ENCODE peak calls at places on chromosomes 13 and 19, in six cellular contexts. U, P, R, E, Q and F are unnamed samples.

GRCh38 chr19:31338069-31338767 is 11.0 kb downstream of the TSHZ3 start:
- DNase-seq in U (no peak), P (peak; percentile 94), R (no peak), E (no peak), Q (peak; percentile 66), F (no peak)

GRCh38 chr13:112113355-112113754 is 46.4 kb downstream of the SOX1 start:
- DNase-seq in U (no peak), P (no peak), R (no peak), E (no peak), Q (no peak), F (no peak)

GRCh38 chr13:42354246-42355117 is 82.5 kb downstream of the AKAP11 start:
- DNase-seq in U (no peak), P (peak; percentile 76), R (peak; percentile 17), E (no peak), Q (peak; percentile 79), F (no peak)

GRCh38 chr13:114019367-114019766 is 45.5 kb upstream of the C13orf46 start:
- DNase-seq in U (no peak), P (no peak), R (peak; percentile 23), E (no peak), Q (no peak), F (no peak)

GRCh38 chr13:38767506-38768265 is 80.8 kb downstream of the FREM2 start:
- DNase-seq in U (no peak), P (peak; percentile 2), R (no peak), E (peak; percentile 10), Q (no peak), F (no peak)

GRCh38 chr19:23779645-23780044 is 21.0 kb upstream of the ZNF681 start:
- DNase-seq in U (no peak), P (no peak), R (no peak), E (no peak), Q (no peak), F (no peak)

GRCh38 chr13:54029226-54029625 is 1000.6 kb downstream of the OLFM4 start:
- DNase-seq in U (no peak), P (no peak), R (no peak), E (no peak), Q (no peak), F (no peak)

GRCh38 chr19:35205733-35206323 is 22.7 kb downstream of the FAM187B start:
- DNase-seq in U (no peak), P (no peak), R (no peak), E (no peak), Q (no peak), F (no peak)

GRCh38 chr13:67568205-67568604 is 338.1 kb upstream of the PCDH9 start:
- DNase-seq in U (no peak), P (no peak), R (no peak), E (no peak), Q (no peak), F (no peak)

GRCh38 chr19:30367001-30367400 is 5.2 kb upstream of the ZNF536 start:
- DNase-seq in U (no peak), P (no peak), R (no peak), E (no peak), Q (no peak), F (no peak)

GRCh38 chr13:101457176-101457575 is 4.7 kb downstream of the ITGBL1 start:
- DNase-seq in U (no peak), P (no peak), R (no peak), E (no peak), Q (no peak), F (no peak)

GRCh38 chr19:18093439-18094161 is 4.0 kb upstream of the MAST3 start:
- DNase-seq in U (no peak), P (no peak), R (no peak), E (no peak), Q (peak; percentile 18), F (peak; percentile 57)

GRCh38 chr13:40377783-40378182 is 288.7 kb downstream of the FOXO1 start:
- DNase-seq in U (no peak), P (peak; percentile 80), R (no peak), E (no peak), Q (peak; percentile 80), F (no peak)

GRCh38 chr13:39767791-39768564 is 112.5 kb downstream of the COG6 start:
- DNase-seq in U (no peak), P (no peak), R (no peak), E (no peak), Q (no peak), F (no peak)

GRCh38 chr19:34319785-34320184 is 45.2 kb upstream of the GPI start:
- DNase-seq in U (no peak), P (no peak), R (no peak), E (no peak), Q (no peak), F (no peak)

GRCh38 chr19:35164418-35164817 is 9.9 kb downstream of the FXYD5 start:
- DNase-seq in U (no peak), P (no peak), R (no peak), E (no peak), Q (no peak), F (no peak)

GRCh38 chr13:45370922-45371406 is 30.0 kb upstream of the TPT1 start:
- DNase-seq in U (peak; percentile 76), P (peak; percentile 93), R (peak; percentile 40), E (peak; percentile 6), Q (peak; percentile 51), F (no peak)

GRCh38 chr13:113559061-113559460 is 25.5 kb upstream of the TFDP1 start:
- DNase-seq in U (no peak), P (no peak), R (no peak), E (no peak), Q (no peak), F (no peak)

GRCh38 chr19:49533551-49534488 is 6.0 kb downstream of the RCN3 start:
- DNase-seq in U (peak; percentile 74), P (peak; percentile 74), R (peak; percentile 80), E (no peak), Q (peak; percentile 44), F (no peak)

DNA sequence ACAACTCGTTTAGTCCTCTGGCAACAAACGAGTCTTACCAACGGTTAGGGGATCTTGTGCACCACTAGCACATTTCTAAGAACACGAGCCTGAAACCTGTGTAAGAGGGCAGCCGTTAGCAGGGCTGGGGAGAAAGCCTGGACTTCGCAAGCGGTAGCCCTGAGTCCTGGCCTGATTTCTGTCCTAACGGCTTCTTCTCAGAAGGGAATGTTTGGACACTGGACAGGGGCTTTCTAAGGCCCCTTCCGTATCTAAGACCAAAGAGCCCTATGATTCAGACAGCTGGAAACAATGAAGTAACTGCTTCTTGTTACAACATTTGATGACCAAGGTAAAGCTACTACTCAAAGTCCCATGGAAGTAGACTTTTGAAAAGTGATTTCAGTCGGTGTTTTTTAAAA is 2.2 kb downstream of the ANKRD10 start:
- DNase-seq in U (no peak), P (peak; percentile 78), R (no peak), E (no peak), Q (peak; percentile 38), F (no peak)
- H3K27ac ChIP-seq in U (peak overlapping the region; percentile 95), P (peak overlapping the region; percentile 98), R (no peak overlapping the region), E (no peak overlapping the region), Q (peak overlapping the region; percentile 87), F (peak overlapping the region; percentile 82)

DNA sequence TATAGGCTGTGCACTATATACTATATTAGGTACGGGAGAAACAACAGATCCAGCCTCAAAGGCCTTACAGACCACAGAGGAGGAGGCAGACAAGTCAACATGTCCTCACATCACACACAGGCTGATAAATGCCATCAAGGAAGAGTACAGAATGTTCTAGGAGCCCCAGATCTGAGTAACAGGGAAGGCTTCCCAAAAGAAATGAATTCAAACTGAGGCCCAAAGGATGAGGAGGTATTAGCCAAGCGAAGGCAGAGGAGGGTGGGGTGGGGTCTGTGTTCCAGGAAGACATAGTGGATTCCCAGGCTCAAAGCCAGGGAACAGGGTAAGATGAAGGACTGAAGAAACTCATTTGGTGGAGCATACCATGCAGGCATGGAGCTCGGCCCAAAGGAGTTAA is 55.1 kb downstream of the RXFP2 start:
- DNase-seq in U (no peak), P (peak; percentile 67), R (no peak), E (no peak), Q (no peak), F (no peak)
- H3K27ac ChIP-seq in U (no peak overlapping the region), P (no peak overlapping the region), R (no peak overlapping the region), E (no peak overlapping the region), Q (no peak overlapping the region), F (no peak overlapping the region)

DNA sequence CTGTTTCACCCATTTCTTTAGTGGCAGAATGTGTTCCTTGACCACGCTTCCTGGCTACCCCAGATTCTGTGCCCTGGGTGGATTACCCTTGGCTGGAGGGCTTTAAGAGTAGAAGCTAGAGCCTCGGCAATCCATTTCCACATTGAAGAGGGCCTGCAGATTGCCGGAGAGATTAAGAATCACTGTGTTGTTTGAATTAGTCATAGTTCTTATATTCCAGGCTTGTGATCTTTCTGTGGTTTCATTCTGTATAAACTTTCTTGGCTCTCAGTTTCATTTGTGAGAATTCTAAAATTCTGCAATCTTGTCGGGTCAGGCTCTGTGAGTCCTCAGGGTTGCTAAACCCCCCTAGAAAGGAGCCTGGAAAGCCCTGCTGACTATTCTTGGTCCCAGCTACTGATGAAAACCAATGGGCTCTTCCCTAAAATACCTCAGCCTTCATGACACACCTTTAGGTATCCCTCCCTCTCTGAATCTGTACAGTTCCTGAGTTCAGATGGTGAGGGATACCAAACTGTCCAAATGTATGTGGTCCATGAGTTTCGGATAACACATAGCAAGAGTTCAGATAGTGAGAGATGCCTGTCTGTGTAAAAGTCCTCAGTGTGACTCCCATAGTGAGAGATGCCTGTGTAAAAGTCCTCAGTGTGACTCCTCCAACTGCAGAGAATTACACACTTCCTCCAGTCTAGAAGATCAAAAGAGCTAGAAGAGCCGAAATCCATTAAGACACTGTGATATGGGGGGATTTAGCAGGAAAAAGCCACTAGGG is 4.3 kb downstream of the PHF11 start:
- DNase-seq in U (no peak), P (peak; percentile 69), R (no peak), E (no peak), Q (peak; percentile 63), F (no peak)
- H3K27ac ChIP-seq in U (peak overlapping the region; percentile 17), P (no peak overlapping the region), R (no peak overlapping the region), E (no peak overlapping the region), Q (peak overlapping the region; percentile 59), F (no peak overlapping the region)

DNA sequence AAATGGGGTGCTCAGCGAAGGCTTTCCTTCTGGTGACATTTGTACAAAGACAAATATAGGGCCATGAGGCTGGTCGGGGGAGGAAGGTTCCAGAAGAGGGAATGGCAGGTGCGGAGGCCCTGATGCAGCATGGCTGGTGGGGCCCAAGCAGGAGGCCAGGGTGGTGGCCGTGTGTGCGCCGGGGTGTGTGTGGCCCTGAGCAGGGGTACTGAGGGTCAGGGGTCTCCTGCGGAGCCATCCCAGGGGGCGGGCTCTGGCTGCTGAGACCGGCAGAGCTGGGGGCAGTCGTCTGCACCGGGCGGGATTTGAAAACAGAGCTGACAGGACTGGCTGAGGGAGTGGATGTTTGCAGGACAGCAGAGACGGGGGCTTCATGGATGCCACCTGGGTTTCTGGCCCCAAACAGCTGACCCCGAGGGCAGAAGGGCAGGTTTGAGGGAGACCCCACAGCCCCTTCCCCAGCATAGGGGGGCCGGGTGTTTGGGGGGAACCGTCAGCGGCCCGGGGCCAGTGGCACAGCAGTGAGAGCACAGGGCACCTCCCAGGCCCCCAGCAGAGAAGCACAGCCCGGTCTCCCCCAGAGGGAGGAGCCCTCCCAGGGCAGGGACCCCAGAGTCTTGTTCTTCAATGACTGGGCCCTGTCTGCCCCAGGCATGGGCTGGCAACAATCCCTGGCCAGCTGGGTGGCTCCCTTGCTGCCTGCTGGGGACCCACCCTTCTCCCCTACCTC is 11.4 kb downstream of the PIAS4 start:
- DNase-seq in U (no peak), P (no peak), R (no peak), E (no peak), Q (no peak), F (no peak)
- H3K27ac ChIP-seq in U (no peak overlapping the region), P (no peak overlapping the region), R (no peak overlapping the region), E (peak overlapping the region; percentile 98), Q (no peak overlapping the region), F (no peak overlapping the region)

DNA sequence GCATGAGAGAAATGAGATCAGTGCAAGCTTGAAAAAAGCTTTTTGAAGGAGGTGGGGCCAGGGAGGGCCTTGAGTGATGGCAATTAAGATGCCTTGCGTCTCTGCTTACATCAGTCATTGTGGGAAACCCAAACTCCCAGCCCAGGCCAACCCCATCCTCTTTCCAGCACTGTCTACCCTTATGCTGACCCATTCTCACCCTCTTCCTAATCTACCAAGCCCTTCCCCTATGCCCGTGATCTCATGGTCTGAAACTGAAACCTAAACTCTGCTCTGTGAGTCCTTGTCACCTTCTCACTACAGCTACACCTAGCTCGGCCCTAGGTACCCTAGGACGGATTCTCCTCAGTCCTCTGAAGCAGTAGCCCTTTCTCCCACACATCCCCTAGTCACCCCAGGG is 36.0 kb upstream of the SERP2 start:
- DNase-seq in U (no peak), P (no peak), R (no peak), E (no peak), Q (no peak), F (no peak)
- H3K27ac ChIP-seq in U (no peak overlapping the region), P (no peak overlapping the region), R (no peak overlapping the region), E (no peak overlapping the region), Q (no peak overlapping the region), F (no peak overlapping the region)